ENCODE peak calls at places on chromosomes 1 and 21, in six cellular contexts. One of them, this sample, is unnamed.

GRCh38 chr1:202029727-202030126 is 19.3 kb downstream of the ELF3 start:
- DNase-seq in Kasumi-1: no peak
- DNase-seq in stimulated activated CD4-positive, alpha-beta T cell treated with anti-CD3 and anti-CD28 coated beads, Interleukin-1b, Interleukin-23, amount 100 ng/mL, for 1 hour: no peak
- DNase-seq in AG08396: no peak
- DNase-seq in MCF 10A: no peak
- DNase-seq in amniotic stem cell: no peak
- DNase-seq in this sample: no peak

GRCh38 chr21:15289246-15289645 is 224.4 kb upstream of the NRIP1 start:
- DNase-seq in AG08396: no peak
- DNase-seq in Kasumi-1: no peak
- DNase-seq in amniotic stem cell: no peak
- DNase-seq in stimulated activated CD4-positive, alpha-beta T cell treated with anti-CD3 and anti-CD28 coated beads, Interleukin-1b, Interleukin-23, amount 100 ng/mL, for 1 hour: no peak
- DNase-seq in MCF 10A: no peak
- DNase-seq in this sample: no peak

GRCh38 chr1:18972991-18973390 is 16.5 kb upstream of the IFFO2 start:
- DNase-seq in Kasumi-1: peak
- DNase-seq in stimulated activated CD4-positive, alpha-beta T cell treated with anti-CD3 and anti-CD28 coated beads, Interleukin-1b, Interleukin-23, amount 100 ng/mL, for 1 hour: no peak
- DNase-seq in amniotic stem cell: no peak
- DNase-seq in AG08396: no peak
- DNase-seq in MCF 10A: no peak
- DNase-seq in this sample: no peak

GRCh38 chr1:227759345-227760300 is 24.4 kb downstream of the SNAP47 start:
- DNase-seq in AG08396: peak
- DNase-seq in amniotic stem cell: peak
- DNase-seq in MCF 10A: peak
- DNase-seq in stimulated activated CD4-positive, alpha-beta T cell treated with anti-CD3 and anti-CD28 coated beads, Interleukin-1b, Interleukin-23, amount 100 ng/mL, for 1 hour: no peak
- DNase-seq in Kasumi-1: no peak
- DNase-seq in this sample: peak

GRCh38 chr21:42216726-42217572 is 2.0 kb upstream of the ABCG1 start:
- DNase-seq in AG08396: no peak
- DNase-seq in amniotic stem cell: no peak
- DNase-seq in stimulated activated CD4-positive, alpha-beta T cell treated with anti-CD3 and anti-CD28 coated beads, Interleukin-1b, Interleukin-23, amount 100 ng/mL, for 1 hour: no peak
- DNase-seq in Kasumi-1: no peak
- DNase-seq in MCF 10A: no peak
- DNase-seq in this sample: no peak

GRCh38 chr1:187051618-187052232 is 223.0 kb downstream of the PLA2G4A start:
- DNase-seq in MCF 10A: peak
- DNase-seq in stimulated activated CD4-positive, alpha-beta T cell treated with anti-CD3 and anti-CD28 coated beads, Interleukin-1b, Interleukin-23, amount 100 ng/mL, for 1 hour: no peak
- DNase-seq in Kasumi-1: peak
- DNase-seq in amniotic stem cell: peak
- DNase-seq in AG08396: peak
- DNase-seq in this sample: peak

GRCh38 chr1:15258828-15259588 is 12.0 kb downstream of the FHAD1 start:
- DNase-seq in AG08396: no peak
- DNase-seq in amniotic stem cell: no peak
- DNase-seq in MCF 10A: no peak
- DNase-seq in Kasumi-1: no peak
- DNase-seq in stimulated activated CD4-positive, alpha-beta T cell treated with anti-CD3 and anti-CD28 coated beads, Interleukin-1b, Interleukin-23, amount 100 ng/mL, for 1 hour: no peak
- DNase-seq in this sample: no peak

GRCh38 chr1:228397966-228398365 is 8.7 kb downstream of the TRIM11 start:
- DNase-seq in stimulated activated CD4-positive, alpha-beta T cell treated with anti-CD3 and anti-CD28 coated beads, Interleukin-1b, Interleukin-23, amount 100 ng/mL, for 1 hour: no peak
- DNase-seq in amniotic stem cell: no peak
- DNase-seq in Kasumi-1: no peak
- DNase-seq in MCF 10A: no peak
- DNase-seq in AG08396: no peak
- DNase-seq in this sample: no peak

GRCh38 chr1:59016390-59016789 is 232.5 kb upstream of the JUN start:
- DNase-seq in amniotic stem cell: no peak
- DNase-seq in MCF 10A: peak
- DNase-seq in Kasumi-1: no peak
- DNase-seq in AG08396: no peak
- DNase-seq in stimulated activated CD4-positive, alpha-beta T cell treated with anti-CD3 and anti-CD28 coated beads, Interleukin-1b, Interleukin-23, amount 100 ng/mL, for 1 hour: no peak
- DNase-seq in this sample: no peak

GRCh38 chr1:86104606-86105532 is 51.7 kb downstream of the COL24A1 start:
- DNase-seq in Kasumi-1: no peak
- DNase-seq in stimulated activated CD4-positive, alpha-beta T cell treated with anti-CD3 and anti-CD28 coated beads, Interleukin-1b, Interleukin-23, amount 100 ng/mL, for 1 hour: no peak
- DNase-seq in amniotic stem cell: no peak
- DNase-seq in AG08396: no peak
- DNase-seq in MCF 10A: no peak
- DNase-seq in this sample: peak

GRCh38 chr1:78535286-78535685 is 44.5 kb downstream of the PTGFR start:
- DNase-seq in amniotic stem cell: no peak
- DNase-seq in stimulated activated CD4-positive, alpha-beta T cell treated with anti-CD3 and anti-CD28 coated beads, Interleukin-1b, Interleukin-23, amount 100 ng/mL, for 1 hour: no peak
- DNase-seq in MCF 10A: no peak
- DNase-seq in AG08396: no peak
- DNase-seq in Kasumi-1: no peak
- DNase-seq in this sample: no peak

GRCh38 chr1:176643536-176643935 is 180.6 kb downstream of the PAPPA2 start:
- DNase-seq in Kasumi-1: no peak
- DNase-seq in MCF 10A: peak
- DNase-seq in AG08396: peak
- DNase-seq in amniotic stem cell: no peak
- DNase-seq in stimulated activated CD4-positive, alpha-beta T cell treated with anti-CD3 and anti-CD28 coated beads, Interleukin-1b, Interleukin-23, amount 100 ng/mL, for 1 hour: no peak
- DNase-seq in this sample: peak

This sample was measured in PC-3.